ENCODE peak calls at places on chromosomes 6 and 20, in nine cellular contexts. E, A, S, Z, Y, J, H, U and F are unnamed samples.

GRCh38 chr20:13402171-13402760 is 181.2 kb downstream of the ISM1 start:
- DNase-seq in Y (no peak), J (no peak), Z (no peak), S (no peak), H (no peak), E (no peak), U (no peak), A (no peak), F (no peak)

GRCh38 chr20:48850257-48850656 is 22.5 kb upstream of the PREX1 start:
- DNase-seq in J (no peak), A (no peak), E (no peak), H (no peak), U (no peak), Y (no peak), Z (no peak), S (no peak), F (no peak)

GRCh38 chr6:39892490-39893129 is 41.7 kb downstream of the MOCS1 start:
- DNase-seq in E (peak), Y (peak), H (peak), A (peak), U (no peak), J (peak), Z (peak), S (peak), F (peak)

GRCh38 chr6:134647861-134648260 is 302.0 kb downstream of the ALDH8A1 start:
- DNase-seq in A (no peak), U (no peak), J (no peak), E (no peak), S (no peak), Z (peak), H (no peak), Y (peak), F (no peak)

GRCh38 chr6:72624557-72625160 is 2.8 kb downstream of the KCNQ5 start:
- DNase-seq in E (peak), J (peak), Z (peak), U (no peak), A (no peak), Y (peak), H (no peak), S (no peak), F (no peak)

GRCh38 chr6:132190097-132190814 is 211.0 kb downstream of the MOXD1 start:
- DNase-seq in H (no peak), U (no peak), Z (peak), E (no peak), J (no peak), Y (peak), A (no peak), S (no peak), F (no peak)

GRCh38 chr6:52596371-52597028 is 19.6 kb upstream of the TRAM2 start:
- DNase-seq in E (peak), A (no peak), U (no peak), Z (peak), S (no peak), J (no peak), H (no peak), Y (peak), F (no peak)

GRCh38 chr20:44909872-44910689 is at the start of gene PABPC1L:
- DNase-seq in J (peak), U (peak), S (no peak), Y (peak), E (peak), A (peak), Z (peak), H (no peak), F (no peak)

GRCh38 chr6:44704240-44705150 is 317.0 kb downstream of the CDC5L start:
- DNase-seq in Z (no peak), A (no peak), U (no peak), J (no peak), S (no peak), H (no peak), Y (no peak), E (no peak), F (no peak)

GRCh38 chr6:128208078-128208477 is 307.2 kb upstream of the THEMIS start:
- DNase-seq in Z (peak), H (no peak), A (no peak), S (no peak), E (peak), Y (peak), J (no peak), U (no peak), F (peak)

GRCh38 chr6:130933712-130934200 is 106.5 kb downstream of the SMLR1 start:
- DNase-seq in U (no peak), Z (no peak), Y (peak), J (peak), E (peak), A (no peak), S (peak), H (no peak), F (peak)

GRCh38 chr6:56595490-56596122 is 47.1 kb downstream of the DST start:
- DNase-seq in E (peak), J (peak), Z (peak), A (no peak), U (no peak), H (no peak), Y (peak), S (no peak), F (peak)

GRCh38 chr6:137155830-137156229 is 17.6 kb downstream of the IL22RA2 start:
- DNase-seq in H (no peak), Z (peak), A (no peak), Y (peak), J (no peak), U (no peak), E (peak), S (no peak), F (peak)

GRCh38 chr6:33439956-33440648 is 14.3 kb upstream of the ZBTB9 start:
- DNase-seq in A (no peak), J (no peak), U (no peak), Z (no peak), S (no peak), E (no peak), Y (no peak), H (no peak), F (no peak)

GRCh38 chr6:133062077-133062476 is 179.1 kb upstream of the EYA4 start:
- DNase-seq in H (peak), Z (peak), U (no peak), Y (peak), J (no peak), E (no peak), A (no peak), S (no peak), F (peak)

GRCh38 chr6:84263557-84263956 is 36.1 kb upstream of the CEP162 start:
- DNase-seq in J (no peak), S (no peak), H (no peak), E (peak), U (no peak), Y (no peak), A (no peak), Z (no peak), F (no peak)

GRCh38 chr6:33983721-33984465 is 162.0 kb downstream of the GRM4 start:
- DNase-seq in Z (no peak), E (no peak), U (peak), H (no peak), S (no peak), A (no peak), Y (no peak), J (no peak), F (no peak)

GRCh38 chr6:85015396-85015990 is 251.1 kb upstream of the TBX18 start:
- DNase-seq in S (no peak), E (peak), A (peak), Y (peak), J (peak), U (peak), Z (peak), H (peak), F (peak)

GRCh38 chr6:113464959-113465358 is 392.2 kb upstream of the MARCKS start:
- DNase-seq in A (no peak), H (no peak), E (peak), J (peak), Y (peak), S (no peak), U (no peak), Z (peak), F (no peak)

GRCh38 chr20:38932457-38933120 is 6.4 kb downstream of the FAM83D start:
- DNase-seq in A (no peak), J (no peak), Z (peak), S (peak), Y (peak), H (no peak), E (peak), U (no peak), F (peak)

GRCh38 chr6:167827588-167828324 is 1.0 kb downstream of the AFDN start:
- DNase-seq in Z (no peak), A (no peak), H (no peak), E (peak), S (no peak), Y (peak), J (peak), U (peak), F (no peak)

GRCh38 chr6:154901856-154902552 is 93.1 kb upstream of the TIAM2 start:
- DNase-seq in Y (no peak), U (no peak), S (no peak), J (no peak), A (no peak), H (no peak), E (no peak), Z (no peak), F (no peak)

GRCh38 chr6:66328181-66328580 is 621.2 kb upstream of the EYS start:
- DNase-seq in Z (peak), S (no peak), E (no peak), A (no peak), H (no peak), U (no peak), J (no peak), Y (peak), F (no peak)

GRCh38 chr6:11869656-11870340 is 91.2 kb upstream of the ADTRP start:
- DNase-seq in E (no peak), J (no peak), Y (peak), Z (peak), A (no peak), S (no peak), U (peak), H (no peak), F (peak)

GRCh38 chr6:29965873-29966601 is 23.7 kb downstream of the HLA-A start:
- DNase-seq in E (peak), S (no peak), A (no peak), H (peak), Y (peak), J (peak), U (peak), Z (peak), F (no peak)

GRCh38 chr6:169158182-169158573 is 95.5 kb downstream of the THBS2 start:
- DNase-seq in H (no peak), A (no peak), E (no peak), Z (peak), Y (peak), U (peak), S (no peak), J (peak), F (peak)

GRCh38 chr6:169156108-169156821 is 97.4 kb downstream of the THBS2 start:
- DNase-seq in Z (peak), E (no peak), A (no peak), H (peak), Y (peak), U (peak), J (no peak), S (no peak), F (no peak)

GRCh38 chr6:169157474-169158181 is 96.0 kb downstream of the THBS2 start:
- DNase-seq in A (no peak), H (no peak), E (no peak), U (peak), J (peak), S (no peak), Z (no peak), Y (no peak), F (no peak)

GRCh38 chr6:169153401-169153800 is 100.2 kb downstream of the THBS2 start:
- DNase-seq in A (no peak), Y (no peak), S (no peak), E (no peak), J (no peak), H (no peak), Z (no peak), U (no peak), F (no peak)

GRCh38 chr6:169155481-169155880 is 98.2 kb downstream of the THBS2 start:
- DNase-seq in H (peak), S (no peak), E (no peak), Z (no peak), J (no peak), Y (no peak), A (no peak), U (peak), F (no peak)
- H3K4me3 ChIP-seq in H (no peak), S (no peak), E (no peak), Z (no peak), J (no peak), Y (no peak), A (no peak), U (no peak), F (no peak)

GRCh38 chr6:79431469-79431868 is 105.8 kb downstream of the LCA5 start:
- DNase-seq in S (no peak), H (no peak), U (no peak), J (peak), E (peak), Y (no peak), Z (no peak), A (no peak), F (no peak)
- TF ChIP-seq CTCF in S (no peak), H (no peak), U (no peak), J (peak), E (peak), Y (peak), Z (peak), A (peak), F (no peak)

GRCh38 chr6:53985361-53985760 is 125.9 kb upstream of the MLIP start:
- DNase-seq in Z (peak), S (no peak), U (no peak), J (no peak), E (no peak), Y (peak), A (no peak), H (no peak), F (no peak)
- H3K4me3 ChIP-seq in Z (no peak), S (no peak), U (no peak), J (no peak), E (no peak), Y (no peak), A (no peak), H (no peak), F (no peak)

GRCh38 chr6:73704798-73705197 is 8.8 kb downstream of the CD109 start:
- DNase-seq in A (no peak), U (no peak), Y (no peak), H (no peak), S (no peak), J (no peak), E (no peak), Z (peak), F (no peak)
- TF ChIP-seq CTCF in A (no peak), U (no peak), Y (no peak), H (no peak), S (no peak), J (no peak), E (no peak), Z (no peak), F (no peak)

GRCh38 chr20:3820048-3820900 is at the start of gene AP5S1:
- DNase-seq in U (peak), Z (peak), A (peak), H (peak), J (peak), S (no peak), E (peak), Y (peak), F (peak)

GRCh38 chr20:3820901-3821727 is 767 bp downstream of the AP5S1 start:
- DNase-seq in Z (peak), U (peak), Y (no peak), H (no peak), E (no peak), J (no peak), A (no peak), S (no peak), F (no peak)

GRCh38 chr20:3819413-3820047 is 817 bp upstream of the AP5S1 start:
- DNase-seq in Z (no peak), Y (no peak), E (no peak), J (no peak), H (no peak), A (no peak), U (peak), S (no peak), F (no peak)

GRCh38 chr20:3815703-3816315 is 4.5 kb upstream of the AP5S1 start:
- DNase-seq in E (no peak), S (no peak), H (no peak), A (no peak), Z (no peak), J (no peak), Y (no peak), U (no peak), F (no peak)

DNA sequence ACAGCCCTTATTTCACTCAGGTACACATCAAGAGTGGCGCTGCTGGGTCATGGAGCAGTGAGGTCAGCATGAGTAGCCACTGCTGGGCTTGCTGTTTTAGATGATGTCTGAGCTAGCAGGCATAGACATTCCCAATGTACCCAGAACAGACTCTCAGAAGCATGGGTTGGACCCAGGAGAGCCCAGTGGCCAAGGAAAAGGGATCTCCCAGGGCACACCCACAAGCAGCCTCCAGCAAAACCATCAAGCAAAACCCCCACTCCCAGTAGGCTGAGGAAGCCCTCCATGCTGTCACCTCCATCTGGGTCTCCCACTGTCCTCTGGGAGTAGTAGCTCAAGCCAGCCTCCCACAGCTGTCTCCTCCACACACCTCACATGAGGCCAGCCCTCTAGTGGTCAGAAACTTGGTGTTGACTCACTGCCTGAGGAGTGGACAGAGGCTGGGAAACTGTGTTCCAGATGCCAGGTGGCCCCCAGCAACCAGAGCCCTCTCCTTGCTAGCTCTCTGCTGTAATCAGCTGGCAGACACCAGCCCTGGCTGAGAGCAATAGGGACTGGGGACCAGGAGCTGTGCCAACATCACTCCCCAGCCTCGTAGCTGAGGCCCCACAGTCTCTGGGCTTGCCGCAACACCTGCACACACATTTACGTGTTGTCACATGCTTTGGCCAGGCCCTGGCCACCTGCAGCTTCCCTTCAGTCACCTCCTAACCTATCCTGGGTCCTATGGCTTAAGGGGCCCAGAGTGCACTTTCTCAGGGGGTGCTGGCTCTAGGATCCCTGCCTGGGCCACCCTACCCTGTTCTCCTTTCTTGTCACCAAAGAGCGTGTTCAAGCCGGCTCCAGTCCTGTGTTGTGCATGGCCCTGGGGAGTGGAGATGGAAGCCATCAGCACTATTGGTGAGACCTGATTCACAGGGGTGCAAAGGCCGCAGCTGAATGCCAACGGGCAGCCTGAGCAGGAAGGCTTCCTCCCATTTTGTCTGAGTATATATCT is 1.9 kb upstream of the AP5S1 start:
- DNase-seq in A (no peak), S (no peak), Y (peak), J (peak), Z (peak), E (peak), H (peak), U (peak), F (peak)
- H3K4me3 ChIP-seq in A (no peak), S (no peak), Y (no peak), J (no peak), Z (no peak), E (no peak), H (no peak), U (no peak), F (no peak)

GRCh38 chr6:91428953-91429560 is 842.2 kb upstream of the MAP3K7 start:
- DNase-seq in H (no peak), S (no peak), U (no peak), J (no peak), Z (no peak), Y (no peak), E (no peak), A (no peak), F (no peak)
- TF ChIP-seq CTCF in H (peak), S (no peak), U (no peak), J (no peak), Z (no peak), Y (no peak), E (no peak), A (no peak), F (no peak)

GRCh38 chr20:58416832-58417231 is 27.8 kb downstream of the VAPB start:
- DNase-seq in A (no peak), Z (no peak), E (peak), U (no peak), Y (no peak), H (no peak), J (no peak), S (no peak), F (no peak)
- H3K4me3 ChIP-seq in A (no peak), Z (no peak), E (no peak), U (no peak), Y (no peak), H (no peak), J (no peak), S (no peak), F (no peak)

DNA sequence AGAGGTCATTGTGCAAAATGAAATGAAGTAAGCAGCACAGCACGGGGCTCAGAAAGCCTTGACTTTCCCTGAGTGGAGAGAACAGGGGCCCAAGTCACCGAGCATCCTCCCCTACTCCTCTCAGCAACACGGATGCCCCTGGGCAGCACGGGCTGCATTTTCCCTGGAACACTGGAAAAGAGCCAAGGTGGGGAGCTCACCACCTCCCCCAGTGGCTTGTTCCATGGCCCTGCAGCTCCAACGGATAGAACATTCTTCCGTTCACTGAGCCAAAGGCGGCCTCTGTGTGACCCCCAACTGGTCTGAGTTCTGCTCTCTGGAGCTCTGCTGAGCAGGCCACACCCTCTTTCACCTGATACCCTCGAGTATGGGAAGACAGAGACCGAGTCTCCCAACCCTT is 20.8 kb upstream of the EMILIN3 start:
- DNase-seq in S (no peak), Z (no peak), Y (no peak), A (no peak), E (no peak), H (no peak), U (no peak), J (peak), F (no peak)
- TF ChIP-seq CTCF in S (no peak), Z (no peak), Y (peak), A (peak), E (no peak), H (no peak), U (no peak), J (peak), F (no peak)

GRCh38 chr6:28545955-28546354 is 20.3 kb downstream of the GPX5 start:
- DNase-seq in E (no peak), Z (no peak), S (no peak), U (no peak), A (no peak), Y (no peak), H (no peak), J (no peak), F (no peak)

GRCh38 chr6:28542440-28543293 is 17.0 kb downstream of the GPX5 start:
- DNase-seq in H (no peak), Z (peak), Y (peak), E (peak), J (peak), S (peak), A (peak), U (no peak), F (peak)

GRCh38 chr6:28541996-28542395 is 16.3 kb downstream of the GPX5 start:
- DNase-seq in E (no peak), U (no peak), S (no peak), Y (no peak), Z (no peak), J (no peak), A (no peak), H (no peak), F (no peak)

GRCh38 chr6:28543671-28544131 is 18.0 kb downstream of the GPX5 start:
- DNase-seq in Y (peak), S (no peak), Z (peak), E (peak), J (peak), A (no peak), H (no peak), U (no peak), F (no peak)

DNA sequence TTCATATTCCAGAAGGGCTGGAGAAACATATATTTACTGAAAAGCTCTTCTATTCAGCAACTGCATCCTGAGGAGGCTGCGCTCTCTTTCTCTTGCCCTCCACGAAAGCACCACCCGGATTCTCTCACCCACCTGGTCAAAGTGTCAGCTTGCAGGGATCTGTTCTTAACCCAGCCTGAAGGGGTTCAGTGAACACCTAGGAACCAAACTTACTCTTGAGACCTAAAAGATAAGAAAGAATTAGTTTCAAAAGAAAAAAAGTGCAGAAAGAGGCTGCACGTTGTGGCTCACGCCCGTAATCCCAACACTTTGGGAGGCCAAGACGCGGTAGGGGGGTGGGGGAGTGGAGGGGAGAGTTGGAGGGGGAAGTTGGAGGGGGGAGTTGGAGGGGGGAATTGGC is 18.5 kb downstream of the GPX5 start:
- DNase-seq in J (no peak), E (no peak), Z (no peak), H (no peak), S (no peak), A (no peak), U (no peak), Y (peak), F (no peak)
- H3K4me3 ChIP-seq in J (peak), E (peak), Z (peak), H (no peak), S (no peak), A (peak), U (no peak), Y (peak), F (peak)